ENCODE peak calls at places on chromosomes 4 and X, in four cellular contexts. One of them, this sample, is unnamed.

GRCh38 chr4:59553063-59553738 is 1646.9 kb upstream of the ADGRL3 start:
- DNase-seq in heart left ventricle: no peak
- DNase-seq in transverse colon: no peak
- DNase-seq in adrenal gland: no peak
- DNase-seq in this sample: no peak

GRCh38 chr4:16794816-16795445 is 103.5 kb downstream of the LDB2 start:
- DNase-seq in transverse colon: peak; percentile 27
- DNase-seq in adrenal gland: peak; percentile 60
- DNase-seq in heart left ventricle: peak; percentile 56
- DNase-seq in this sample: no peak

GRCh38 chrX:41327359-41327758 is 6.6 kb upstream of the DDX3X start:
- DNase-seq in transverse colon: no peak
- DNase-seq in heart left ventricle: no peak
- DNase-seq in adrenal gland: no peak
- DNase-seq in this sample: no peak

GRCh38 chr4:13173974-13174373 is 310.2 kb downstream of the RAB28 start:
- DNase-seq in adrenal gland: no peak
- DNase-seq in heart left ventricle: peak; percentile 38
- DNase-seq in transverse colon: peak; percentile 24
- DNase-seq in this sample: peak; percentile 54

GRCh38 chrX:71492086-71493065 is 40.5 kb upstream of the OGT start:
- DNase-seq in transverse colon: peak; percentile 44
- DNase-seq in adrenal gland: peak; percentile 33
- DNase-seq in heart left ventricle: peak; percentile 34
- DNase-seq in this sample: peak; percentile 66

GRCh38 chrX:1215123-1215823 is 2.8 kb upstream of the CRLF2 start:
- DNase-seq in heart left ventricle: no peak
- DNase-seq in adrenal gland: no peak
- DNase-seq in transverse colon: no peak
- DNase-seq in this sample: no peak

GRCh38 chr4:70838400-70838971 is 1.2 kb downstream of the GRSF1 start:
- DNase-seq in adrenal gland: no peak
- DNase-seq in heart left ventricle: no peak
- DNase-seq in transverse colon: no peak
- DNase-seq in this sample: no peak

GRCh38 chr4:110959041-110959643 is 336.3 kb upstream of the PITX2 start:
- DNase-seq in heart left ventricle: no peak
- DNase-seq in transverse colon: no peak
- DNase-seq in adrenal gland: no peak
- DNase-seq in this sample: no peak

GRCh38 chr4:175109933-175110332 is 191.8 kb downstream of the ADAM29 start:
- DNase-seq in heart left ventricle: no peak
- DNase-seq in transverse colon: no peak
- DNase-seq in adrenal gland: no peak
- DNase-seq in this sample: no peak

GRCh38 chr4:33780952-33781655 is 2463.2 kb downstream of the ARAP2 start:
- DNase-seq in adrenal gland: no peak
- DNase-seq in heart left ventricle: no peak
- DNase-seq in transverse colon: no peak
- DNase-seq in this sample: no peak

GRCh38 chrX:124098089-124098488 is 136.6 kb downstream of the STAG2 start:
- DNase-seq in transverse colon: no peak
- DNase-seq in heart left ventricle: no peak
- DNase-seq in adrenal gland: no peak
- DNase-seq in this sample: no peak

GRCh38 chr4:6360385-6360784 is 90.7 kb downstream of the WFS1 start:
- DNase-seq in transverse colon: no peak
- DNase-seq in heart left ventricle: no peak
- DNase-seq in adrenal gland: no peak
- DNase-seq in this sample: no peak

DNA sequence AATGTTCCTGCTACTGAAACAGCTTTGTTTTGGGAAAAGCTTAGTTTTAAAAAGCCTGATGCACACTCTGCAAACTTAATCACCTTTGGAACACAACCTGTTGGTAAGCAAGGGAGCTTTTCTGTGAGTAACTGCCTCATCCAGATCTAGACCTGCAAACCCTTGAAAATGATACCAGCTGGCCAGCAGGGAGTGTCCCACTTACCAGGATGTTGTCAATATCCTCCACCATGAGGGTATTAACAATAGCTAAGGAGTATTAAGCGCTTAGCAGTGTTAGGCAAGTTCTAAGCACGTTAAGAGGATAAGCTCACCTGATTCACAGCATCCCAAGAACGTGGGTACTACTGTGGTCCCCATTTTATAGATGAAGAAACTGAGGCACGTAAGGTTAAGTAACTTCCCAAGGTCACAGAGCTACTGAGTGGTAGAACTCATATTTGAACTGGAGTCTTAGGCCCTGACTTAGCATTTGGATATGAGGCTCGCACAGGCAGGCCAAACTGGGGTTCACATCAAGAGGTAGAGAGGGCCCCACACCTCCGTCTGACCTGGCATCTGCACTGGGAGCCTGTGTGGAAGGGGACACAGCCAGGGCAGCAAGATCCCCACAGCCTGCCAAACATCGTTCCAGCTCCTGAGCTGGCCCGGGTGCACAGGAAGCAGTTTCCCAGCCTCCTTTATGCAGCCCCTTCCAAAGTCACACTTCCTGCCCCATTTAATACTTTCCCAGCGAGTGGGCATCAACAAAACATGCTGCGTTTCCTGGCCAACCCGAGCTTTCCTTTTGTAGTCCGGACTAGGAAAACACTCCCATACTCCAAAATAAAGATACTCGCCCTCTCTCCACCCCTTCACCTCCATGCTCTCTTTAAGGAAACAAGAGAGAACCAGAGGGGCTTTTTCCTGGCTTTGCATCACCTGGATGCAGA is 32.6 kb downstream of the IRF2 start:
- DNase-seq in adrenal gland: no peak
- DNase-seq in transverse colon: no peak
- DNase-seq in heart left ventricle: peak; percentile 38
- DNase-seq in this sample: no peak
- H3K4me1 ChIP-seq in adrenal gland: peaks cover 28% of the 10 kb centered on the region
- H3K4me1 ChIP-seq in transverse colon: peaks cover 87% of the 10 kb centered on the region
- H3K4me1 ChIP-seq in heart left ventricle: peaks cover 57% of the 10 kb centered on the region
- H3K4me1 ChIP-seq in this sample: peaks cover 8% of the 10 kb centered on the region

GRCh38 chr4:124061413-124061812 is 651.1 kb downstream of the ANKRD50 start:
- DNase-seq in heart left ventricle: no peak
- DNase-seq in transverse colon: no peak
- DNase-seq in adrenal gland: no peak
- DNase-seq in this sample: no peak
- H3K27ac ChIP-seq in heart left ventricle: peak overlapping the region; percentile 80
- H3K27ac ChIP-seq in transverse colon: peak overlapping the region; percentile 34
- H3K27ac ChIP-seq in adrenal gland: peak overlapping the region; percentile 79
- H3K27ac ChIP-seq in this sample: no peak overlapping the region

GRCh38 chr4:114474401-114474800 is 124.2 kb upstream of the UGT8 start:
- DNase-seq in adrenal gland: no peak
- DNase-seq in heart left ventricle: no peak
- DNase-seq in transverse colon: no peak
- DNase-seq in this sample: no peak
- TF ChIP-seq POLR2A in adrenal gland: no peak
- TF ChIP-seq POLR2A in heart left ventricle: no peak
- TF ChIP-seq POLR2A in transverse colon: no peak
- TF ChIP-seq POLR2A in this sample: no peak

GRCh38 chr4:184861047-184861446 is 35.3 kb upstream of the ACSL1 start:
- DNase-seq in adrenal gland: no peak
- DNase-seq in heart left ventricle: no peak
- DNase-seq in transverse colon: no peak
- DNase-seq in this sample: no peak
- H3K4me1 ChIP-seq in adrenal gland: no peaks in the 10 kb centered on the region
- H3K4me1 ChIP-seq in heart left ventricle: no peaks in the 10 kb centered on the region
- H3K4me1 ChIP-seq in transverse colon: no peaks in the 10 kb centered on the region
- H3K4me1 ChIP-seq in this sample: no peaks in the 10 kb centered on the region

GRCh38 chrX:150649096-150649870 is 43.9 kb upstream of the MTMR1 start:
- DNase-seq in adrenal gland: peak; percentile 42
- DNase-seq in transverse colon: peak; percentile 10
- DNase-seq in heart left ventricle: peak; percentile 6
- DNase-seq in this sample: no peak
- H3K27ac ChIP-seq in adrenal gland: peak overlapping the region; percentile 65
- H3K27ac ChIP-seq in transverse colon: no peak overlapping the region
- H3K27ac ChIP-seq in heart left ventricle: no peak overlapping the region
- H3K27ac ChIP-seq in this sample: no peak overlapping the region

GRCh38 chrX:46447384-46447783 is 97.8 kb downstream of the ZNF674 start:
- DNase-seq in adrenal gland: no peak
- DNase-seq in heart left ventricle: no peak
- DNase-seq in transverse colon: no peak
- DNase-seq in this sample: no peak

GRCh38 chrX:46444011-46444410 is 101.2 kb downstream of the ZNF674 start:
- DNase-seq in heart left ventricle: no peak
- DNase-seq in transverse colon: no peak
- DNase-seq in adrenal gland: no peak
- DNase-seq in this sample: no peak

GRCh38 chrX:46446727-46447378 is 98.4 kb downstream of the ZNF674 start:
- DNase-seq in adrenal gland: peak; percentile 84
- DNase-seq in transverse colon: peak; percentile 87
- DNase-seq in heart left ventricle: peak; percentile 89
- DNase-seq in this sample: peak; percentile 93
- TF ChIP-seq POLR2A in adrenal gland: peak; percentile 38
- TF ChIP-seq POLR2A in transverse colon: peak; percentile 73
- TF ChIP-seq POLR2A in heart left ventricle: peak; percentile 53
- TF ChIP-seq POLR2A in this sample: peak; percentile 38

GRCh38 chr4:169225058-169225751 is 45.6 kb downstream of the SH3RF1 start:
- DNase-seq in heart left ventricle: no peak
- DNase-seq in transverse colon: no peak
- DNase-seq in adrenal gland: no peak
- DNase-seq in this sample: no peak
- H3K4me1 ChIP-seq in heart left ventricle: peaks cover 3% of the 10 kb centered on the region
- H3K4me1 ChIP-seq in transverse colon: peaks cover 66% of the 10 kb centered on the region
- H3K4me1 ChIP-seq in adrenal gland: no peaks in the 10 kb centered on the region
- H3K4me1 ChIP-seq in this sample: peaks cover 33% of the 10 kb centered on the region

DNA sequence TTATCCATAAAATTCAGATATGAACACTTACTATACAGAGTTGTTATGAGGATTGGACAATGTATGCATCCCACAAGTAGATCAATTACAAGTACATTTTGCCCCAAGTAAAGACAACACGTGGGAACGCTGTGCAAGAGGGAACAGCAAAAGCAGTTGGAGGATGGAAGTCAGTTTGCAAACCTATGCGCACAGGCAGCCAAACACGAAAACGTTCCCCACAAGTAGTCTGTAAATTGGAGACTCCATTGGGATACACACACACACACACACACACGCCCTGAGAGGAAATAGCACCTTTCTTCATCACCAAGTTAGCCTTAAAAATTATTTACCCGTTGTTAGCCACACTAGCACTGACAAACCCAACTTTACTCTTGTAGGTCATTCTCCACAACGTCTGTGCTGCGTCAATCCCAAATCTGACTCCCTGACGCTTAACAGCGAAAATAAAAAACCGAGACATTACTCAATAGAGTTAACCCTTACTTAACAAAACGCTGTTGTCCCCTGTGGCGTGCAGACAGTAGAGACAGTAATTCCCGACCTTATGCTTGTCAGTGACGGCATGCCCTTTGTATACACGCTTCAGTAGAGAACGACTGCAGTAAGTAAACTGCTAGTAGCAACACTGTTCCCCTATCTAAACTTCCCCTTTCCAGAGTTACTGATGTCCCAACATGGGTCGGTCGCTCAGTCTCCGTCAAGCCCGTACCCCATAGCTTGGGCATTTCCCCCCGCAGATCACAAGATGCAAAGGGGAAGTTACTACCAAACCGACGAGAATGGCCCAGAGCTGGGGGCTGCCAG is 728 bp downstream of the MANBA start:
- DNase-seq in adrenal gland: no peak
- DNase-seq in transverse colon: peak; percentile 28
- DNase-seq in heart left ventricle: peak; percentile 46
- DNase-seq in this sample: peak; percentile 82
- H3K27ac ChIP-seq in adrenal gland: peak overlapping the region; percentile 89
- H3K27ac ChIP-seq in transverse colon: peak overlapping the region; percentile 92
- H3K27ac ChIP-seq in heart left ventricle: peak overlapping the region; percentile 70
- H3K27ac ChIP-seq in this sample: peak overlapping the region; percentile 79